ENCODE peak calls at places on chromosomes 16 and 17, in ten cellular contexts. W is AG10803, X is colonic mucosa, P is Peyer's patch, N is prostate gland, D is tibial artery, S is type B pancreatic cell, Y is uterus, Z is ovary, K is cardiac muscle cell. J is an unnamed sample.
A peak's percentile ranks its signal among the peaks of the same experiment; 100 is the strongest.

GRCh38 chr17:47810901-47811635 is 10.5 kb downstream of the OSBPL7 start:
- DNase-seq in Y (no peak), W (no peak), N (no peak), S (no peak), D (no peak), K (peak; percentile 13), Z (no peak), P (no peak), X (peak; percentile 80), J (no peak)

GRCh38 chr16:64311241-64311640 is 810.6 kb downstream of the CDH11 start:
- DNase-seq in S (no peak), D (no peak), X (no peak), Z (no peak), P (no peak), K (no peak), Y (no peak), N (no peak), W (peak; percentile 26), J (no peak)

GRCh38 chr17:77327566-77328463 is 187.0 kb downstream of the SEC14L1 start:
- DNase-seq in Z (no peak), X (peak; percentile 61), N (no peak), D (no peak), Y (peak; percentile 16), W (no peak), S (peak; percentile 59), K (no peak), P (no peak), J (no peak)

GRCh38 chr17:65023791-65024190 is 32.7 kb downstream of the GNA13 start:
- DNase-seq in Y (no peak), D (no peak), Z (no peak), W (no peak), K (no peak), X (no peak), P (no peak), S (no peak), N (no peak), J (no peak)

GRCh38 chr17:57667461-57667923 is 77.6 kb downstream of the CCDC182 start:
- DNase-seq in K (no peak), P (no peak), Y (peak; percentile 7), D (no peak), X (peak; percentile 9), W (no peak), Z (peak; percentile 14), S (peak; percentile 60), N (no peak), J (peak; percentile 28)

GRCh38 chr17:5584971-5585794 is 874 bp upstream of the NLRP1 start:
- DNase-seq in K (peak; percentile 74), Y (no peak), X (no peak), D (no peak), Z (no peak), S (no peak), N (no peak), W (peak; percentile 94), P (no peak), J (no peak)

GRCh38 chr17:51540151-51540550 is 279.8 kb downstream of the UTP18 start:
- DNase-seq in Y (no peak), D (no peak), W (no peak), K (no peak), Z (no peak), S (no peak), X (no peak), P (no peak), N (no peak), J (no peak)

GRCh38 chr17:50107790-50108414 is 12.8 kb downstream of the PDK2 start:
- DNase-seq in W (peak; percentile 28), Z (no peak), P (no peak), N (no peak), S (no peak), K (no peak), X (no peak), D (no peak), Y (no peak), J (no peak)

GRCh38 chr17:61426482-61427304 is 25.5 kb upstream of the TBX4 start:
- DNase-seq in W (peak; percentile 59), K (no peak), S (no peak), Y (no peak), X (no peak), P (no peak), Z (no peak), D (no peak), N (no peak), J (no peak)
- TF ChIP-seq CTCF in W (peak; percentile 21), K (no peak), S (peak; percentile 26), Y (no peak), X (no peak), P (no peak), Z (no peak), D (no peak), N (no peak), J (no peak)

GRCh38 chr17:40121886-40122465 is at the start of gene MSL1:
- DNase-seq in D (peak; percentile 85), P (peak; percentile 91), S (peak; percentile 94), N (peak; percentile 85), W (peak; percentile 76), Z (peak; percentile 93), X (peak; percentile 90), K (peak; percentile 88), Y (peak; percentile 91), J (peak; percentile 92)

GRCh38 chr17:40122466-40122943 is 734 bp downstream of the MSL1 start:
- DNase-seq in D (no peak), K (peak; percentile 58), N (no peak), X (peak; percentile 43), S (no peak), P (peak; percentile 76), Y (peak; percentile 56), Z (peak; percentile 73), W (peak; percentile 54), J (no peak)

GRCh38 chr17:40123811-40124114 is 2.0 kb downstream of the MSL1 start:
- DNase-seq in Z (no peak), D (no peak), N (no peak), Y (no peak), W (no peak), K (no peak), X (no peak), P (no peak), S (no peak), J (no peak)

GRCh38 chr17:40124279-40125141 is 2.7 kb downstream of the MSL1 start:
- DNase-seq in N (no peak), D (no peak), P (no peak), S (no peak), Y (no peak), X (peak; percentile 53), W (peak; percentile 33), Z (no peak), K (peak; percentile 53), J (no peak)

DNA sequence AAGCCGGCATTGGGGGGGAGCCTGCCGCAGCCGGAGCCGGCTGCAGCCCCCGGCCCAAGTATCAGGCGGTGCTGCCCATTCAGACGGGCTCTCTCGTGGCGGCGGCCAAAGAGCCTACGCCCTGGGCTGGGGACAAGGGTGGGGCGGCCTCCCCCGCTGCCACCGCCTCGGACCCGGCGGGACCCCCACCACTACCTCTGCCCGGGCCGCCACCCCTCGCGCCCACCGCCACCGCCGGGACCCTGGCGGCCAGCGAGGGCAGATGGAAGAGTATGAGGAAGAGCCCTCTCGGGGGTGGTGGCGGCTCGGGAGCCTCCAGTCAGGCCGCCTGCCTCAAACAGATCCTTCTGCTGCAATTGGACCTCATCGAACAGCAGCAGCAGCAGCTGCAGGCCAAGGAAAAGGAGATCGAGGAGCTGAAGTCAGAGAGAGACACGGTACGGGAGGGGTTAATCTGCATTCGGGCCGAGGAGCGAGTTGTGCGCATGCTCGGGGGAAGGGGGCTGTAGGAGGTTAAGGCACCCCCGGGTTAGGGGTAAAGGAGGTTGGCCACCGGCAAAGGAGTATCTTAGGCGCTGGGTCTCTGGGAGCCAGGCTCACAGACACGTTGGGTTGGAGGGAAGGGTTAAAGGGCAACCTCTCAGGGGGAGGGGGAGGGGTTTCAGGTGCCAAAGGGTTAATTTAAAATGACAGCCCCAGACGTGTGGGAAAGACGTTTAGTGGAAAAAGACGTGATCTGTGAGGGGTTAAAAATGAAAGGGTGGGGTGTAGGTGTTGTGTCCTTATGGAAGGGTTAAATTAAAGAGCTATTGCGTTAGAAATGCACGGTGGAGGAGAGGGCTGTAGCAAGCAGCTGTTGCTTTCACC is 1.4 kb downstream of the MSL1 start:
- DNase-seq in P (peak; percentile 66), N (peak; percentile 49), X (peak; percentile 73), Z (peak; percentile 68), K (peak; percentile 57), W (peak; percentile 34), S (peak; percentile 79), D (no peak), Y (peak; percentile 60), J (peak; percentile 67)
- TF ChIP-seq CTCF in P (no peak), N (peak; percentile 15), X (no peak), Z (no peak), K (no peak), W (no peak), S (peak; percentile 56), D (no peak), Y (no peak), J (no peak)

DNA sequence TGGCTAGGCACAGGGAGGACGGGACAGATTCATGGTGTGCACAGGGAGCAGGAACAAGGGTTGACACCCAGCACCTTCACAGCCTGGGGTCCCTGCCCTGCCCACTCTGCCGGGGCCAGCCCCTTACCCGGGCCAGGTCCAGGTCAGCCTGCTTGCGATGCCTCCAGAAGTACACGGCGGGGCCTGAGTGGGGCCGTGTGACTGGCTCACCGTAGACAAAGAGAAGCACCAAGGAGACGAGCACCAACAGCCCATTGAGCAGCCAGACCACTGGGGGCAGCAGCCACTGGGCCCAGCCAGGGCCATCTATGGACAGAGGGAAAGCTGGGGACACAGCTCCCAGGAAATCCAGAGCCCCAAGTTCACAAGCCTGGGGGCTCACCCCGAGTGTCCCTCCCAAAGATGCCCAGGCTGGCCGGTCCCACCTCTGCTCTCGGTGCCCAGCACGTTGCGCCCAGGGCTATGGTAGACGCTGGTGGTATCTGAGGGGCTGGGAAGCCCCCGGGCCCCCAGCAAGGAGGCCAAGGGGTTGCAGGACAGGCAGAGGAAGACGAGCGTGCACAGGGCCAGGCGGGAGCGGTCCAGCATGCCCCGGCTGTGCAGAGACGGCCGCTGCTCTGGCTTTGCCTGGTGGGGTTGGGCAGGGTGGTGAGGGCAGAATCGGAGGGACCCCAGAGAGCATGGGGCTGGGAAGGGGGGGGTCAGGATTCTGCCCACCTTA is 19.8 kb downstream of the SREBF1 start:
- DNase-seq in W (no peak), Y (no peak), K (no peak), P (no peak), S (no peak), Z (no peak), X (no peak), D (no peak), N (no peak), J (no peak)
- TF ChIP-seq CTCF in W (no peak), Y (no peak), K (no peak), P (no peak), S (peak; percentile 44), Z (no peak), X (no peak), D (no peak), N (no peak), J (no peak)

DNA sequence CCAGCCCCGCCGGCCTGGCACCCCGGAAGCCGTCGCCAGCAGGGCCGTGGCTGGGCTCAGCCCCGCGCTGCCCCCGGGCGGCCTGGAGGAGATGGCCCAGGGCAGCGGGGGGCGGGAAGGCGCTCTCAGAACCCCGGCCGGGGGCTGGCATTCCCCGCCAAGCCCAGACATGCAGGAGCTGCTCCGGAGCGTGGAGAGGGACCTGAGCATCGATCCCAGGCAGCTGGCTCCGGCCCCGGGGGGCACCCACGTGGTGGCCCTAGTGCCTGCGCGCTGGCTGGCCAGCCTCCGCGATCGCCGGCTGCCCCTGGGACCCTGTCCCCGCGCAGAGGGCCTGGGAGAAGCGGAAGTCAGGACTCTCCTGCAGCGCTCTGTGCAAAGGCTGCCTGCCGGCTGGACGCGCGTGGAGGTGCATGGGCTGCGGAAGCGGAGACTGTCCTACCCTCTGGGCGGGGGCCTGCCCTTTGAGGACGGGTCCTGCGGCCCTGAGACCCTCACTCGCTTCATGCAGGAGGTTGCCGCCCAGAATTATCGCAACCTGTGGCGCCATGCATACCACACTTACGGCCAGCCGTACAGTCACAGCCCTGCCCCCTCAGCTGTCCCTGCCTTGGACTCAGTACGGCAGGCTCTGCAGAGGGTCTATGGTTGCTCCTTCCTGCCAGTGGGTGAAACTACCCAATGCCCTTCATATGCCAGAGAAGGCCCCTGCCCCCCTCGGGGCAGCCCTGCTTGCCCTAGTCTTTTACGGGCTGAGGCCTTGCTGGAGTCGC is 551 bp downstream of the WDR81 start:
- DNase-seq in P (no peak), K (no peak), S (no peak), X (no peak), Z (peak; percentile 51), W (no peak), N (no peak), D (peak; percentile 36), Y (peak; percentile 35), J (no peak)
- TF ChIP-seq CTCF in P (no peak), K (no peak), S (no peak), X (no peak), Z (no peak), W (no peak), N (no peak), D (no peak), Y (no peak), J (no peak)

J was measured in mesothelial cell of epicardium.